ENCODE peak calls at places on chromosome 6, in eight cellular contexts. Z is MCF 10A, I is fibroblast of mammary gland, J is adrenal gland, Y is breast epithelium, M is lower lobe of right lung, G is lower leg skin, Q is astrocyte of the cerebellum. S is an unnamed sample.

GRCh38 chr6:20202070-20202658 is 10.1 kb downstream of the MBOAT1 start:
- DNase-seq in Z (peak), J (no peak), I (peak), G (no peak), M (no peak), Q (no peak), Y (no peak), S (peak)

GRCh38 chr6:146582857-146583256 is 15.9 kb upstream of the ADGB start:
- DNase-seq in Y (no peak), I (peak), Q (peak), G (peak), Z (peak), M (peak), J (peak), S (no peak)

GRCh38 chr6:112282217-112282616 is 27.9 kb upstream of the LAMA4 start:
- DNase-seq in J (peak), I (peak), M (peak), Q (peak), G (no peak), Z (peak), Y (no peak), S (peak)

GRCh38 chr6:34970487-34970886 is 81.4 kb downstream of the ANKS1A start:
- DNase-seq in Z (no peak), M (no peak), G (no peak), J (no peak), I (peak), Y (no peak), Q (no peak), S (peak)

GRCh38 chr6:156727715-156728385 is 49.3 kb upstream of the ARID1B start:
- DNase-seq in G (no peak), J (no peak), Z (no peak), I (no peak), M (no peak), Q (no peak), Y (no peak), S (no peak)

GRCh38 chr6:159693894-159694545 is 979 bp upstream of the SOD2 start:
- DNase-seq in M (no peak), Q (no peak), I (peak), Z (peak), Y (no peak), G (no peak), J (peak), S (no peak)

GRCh38 chr6:169810066-169810989 is 58.9 kb downstream of the ERMARD start:
- DNase-seq in Q (no peak), G (peak), Y (no peak), M (no peak), I (no peak), J (no peak), Z (no peak), S (no peak)

GRCh38 chr6:50822078-50822476 is 3.4 kb downstream of the TFAP2B start:
- DNase-seq in Q (no peak), G (no peak), Y (no peak), M (no peak), J (no peak), Z (peak), I (no peak), S (no peak)

GRCh38 chr6:57267586-57268293 is 45.6 kb upstream of the RAB23 start:
- DNase-seq in Z (peak), G (no peak), Q (peak), J (peak), M (peak), Y (no peak), I (peak), S (peak)

GRCh38 chr6:168007592-168008338 is 10.3 kb downstream of the KIF25 start:
- DNase-seq in Q (peak), G (peak), I (peak), J (peak), M (peak), Y (no peak), Z (peak), S (peak)

GRCh38 chr6:68007717-68008116 is 627.4 kb upstream of the ADGRB3 start:
- DNase-seq in Q (no peak), I (no peak), Z (no peak), Y (no peak), J (no peak), M (no peak), G (no peak), S (no peak)

GRCh38 chr6:26232950-26233607 is 131.9 kb upstream of the BTN3A2 start:
- DNase-seq in Z (no peak), I (no peak), J (peak), G (no peak), Y (no peak), M (no peak), Q (no peak), S (peak)

GRCh38 chr6:147099974-147100373 is 104.2 kb upstream of the STXBP5 start:
- DNase-seq in Y (no peak), Z (peak), Q (peak), J (no peak), G (no peak), I (peak), M (no peak), S (peak)

GRCh38 chr6:139164001-139164400 is 29.1 kb downstream of the HECA start:
- DNase-seq in Z (no peak), J (no peak), Y (no peak), M (no peak), Q (no peak), I (no peak), G (no peak), S (no peak)

GRCh38 chr6:130183271-130184222 is 39.2 kb downstream of the SAMD3 start:
- DNase-seq in Y (no peak), Q (no peak), J (no peak), I (no peak), G (no peak), M (no peak), Z (no peak), S (no peak)

GRCh38 chr6:53728570-53729194 is 63.1 kb upstream of the KLHL31 start:
- DNase-seq in I (peak), J (peak), M (peak), G (no peak), Z (peak), Q (peak), Y (no peak), S (peak)

GRCh38 chr6:44642870-44643522 is 255.5 kb downstream of the CDC5L start:
- DNase-seq in Y (no peak), Z (peak), I (peak), G (no peak), J (no peak), M (no peak), Q (no peak), S (peak)

GRCh38 chr6:16276991-16277981 is 38.9 kb downstream of the GMPR start:
- DNase-seq in Y (no peak), M (peak), Q (peak), I (peak), J (peak), Z (peak), G (peak), S (peak)

GRCh38 chr6:26017567-26017966 is 55.0 kb downstream of the TRIM38 start:
- DNase-seq in Y (peak), Q (no peak), M (peak), G (peak), J (peak), I (peak), Z (peak), S (peak)

GRCh38 chr6:89934685-89935366 is 40.6 kb downstream of the GJA10 start:
- DNase-seq in J (no peak), Z (no peak), M (no peak), I (no peak), Y (no peak), G (no peak), Q (no peak), S (no peak)
- TF ChIP-seq CTCF in J (no peak), Z (no peak), M (no peak), I (no peak), Y (no peak), G (no peak), Q (no peak), S (no peak)

DNA sequence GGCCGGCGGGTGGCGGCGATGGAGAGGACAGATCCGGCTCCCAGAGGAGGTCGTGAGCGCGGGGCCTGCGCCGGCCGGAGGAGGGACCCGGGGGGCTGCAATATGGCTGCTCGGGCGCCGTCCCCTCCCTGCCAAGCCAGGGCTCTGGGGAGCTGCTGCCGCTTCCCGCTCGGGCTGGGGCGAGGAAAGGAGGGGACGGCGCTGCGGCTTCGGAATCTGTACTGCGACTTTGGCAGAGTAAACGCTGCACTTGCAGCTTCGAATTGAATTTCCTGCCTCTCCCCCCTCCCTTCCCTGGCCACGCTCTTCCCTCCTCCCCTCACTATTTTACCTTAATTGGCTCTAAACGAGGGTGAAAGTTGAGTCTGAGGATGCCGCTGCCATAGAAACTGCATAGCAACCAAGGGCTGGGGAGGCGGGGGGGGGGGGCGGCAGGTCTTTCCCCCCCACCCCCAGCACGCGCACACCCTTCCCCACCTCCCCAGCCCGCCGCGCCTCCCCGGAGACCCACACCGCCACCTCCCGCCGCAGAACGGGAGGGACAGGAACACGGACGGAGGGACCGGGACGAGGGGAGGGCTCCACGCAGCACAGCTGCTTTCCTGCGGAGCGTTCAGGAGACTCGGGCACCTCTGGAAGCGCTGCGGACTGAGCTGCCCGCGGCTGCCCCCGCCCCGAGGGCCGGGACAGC is 93.9 kb downstream of the RNASET2 start:
- DNase-seq in Z (no peak), J (peak), Y (no peak), M (no peak), I (no peak), G (no peak), Q (no peak), S (no peak)
- TF ChIP-seq CTCF in Z (no peak), J (no peak), Y (no peak), M (peak), I (no peak), G (no peak), Q (no peak), S (no peak)

GRCh38 chr6:119966484-119966883 is 616.9 kb upstream of the MAN1A1 start:
- DNase-seq in Z (peak), Q (no peak), Y (no peak), G (no peak), I (no peak), M (no peak), J (no peak), S (no peak)
- TF ChIP-seq CTCF in Z (no peak), Q (no peak), Y (no peak), G (no peak), I (no peak), M (peak), J (no peak), S (no peak)

GRCh38 chr6:33956206-33956605 is 152.4 kb upstream of the MLN start:
- DNase-seq in Q (no peak), M (no peak), Y (no peak), G (no peak), Z (no peak), J (no peak), I (no peak), S (no peak)

GRCh38 chr6:33959661-33960344 is 156.0 kb upstream of the MLN start:
- DNase-seq in G (no peak), Y (peak), J (no peak), Q (no peak), I (no peak), M (no peak), Z (no peak), S (no peak)

GRCh38 chr6:33958863-33959651 is 155.3 kb upstream of the MLN start:
- DNase-seq in I (no peak), Q (no peak), G (no peak), Z (no peak), J (no peak), Y (no peak), M (no peak), S (no peak)

GRCh38 chr6:33957391-33958207 is 153.8 kb upstream of the MLN start:
- DNase-seq in Q (no peak), Z (no peak), G (no peak), J (no peak), I (no peak), Y (no peak), M (no peak), S (no peak)

DNA sequence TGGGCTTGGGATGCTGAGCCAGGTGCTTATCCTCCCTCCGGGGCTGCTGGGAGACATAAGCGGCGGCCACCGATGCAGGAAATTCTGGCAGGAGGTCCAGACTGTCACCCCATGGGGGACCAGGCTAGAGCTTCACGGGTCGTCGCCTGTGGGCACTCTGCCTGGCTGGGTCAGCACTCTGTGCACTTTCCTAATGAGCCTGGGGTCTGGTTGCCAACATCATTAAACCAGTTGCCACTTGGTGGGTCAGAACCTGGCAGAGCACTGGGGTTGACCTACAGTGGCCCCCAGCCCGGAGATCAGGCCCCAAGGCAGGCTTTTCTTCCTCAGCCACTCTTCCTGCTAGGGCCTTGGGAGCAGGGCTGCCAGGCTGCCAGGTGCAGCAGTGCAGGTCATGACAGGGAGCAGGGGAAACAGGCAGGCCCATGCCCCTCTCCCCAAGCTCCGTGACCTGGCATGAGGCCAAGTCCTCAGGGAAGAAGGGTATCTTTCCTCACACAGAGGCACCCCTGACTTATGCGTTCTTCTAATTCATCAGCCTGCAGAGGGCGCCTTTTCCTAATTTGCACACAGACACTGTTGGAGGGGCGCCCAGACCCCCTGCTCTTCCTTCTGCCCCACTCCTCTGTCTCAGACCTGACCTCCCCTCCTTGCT is 154.5 kb upstream of the MLN start:
- DNase-seq in J (no peak), Y (no peak), I (peak), Z (peak), Q (no peak), M (no peak), G (no peak), S (no peak)
- TF ChIP-seq CTCF in J (no peak), Y (no peak), I (peak), Z (peak), Q (no peak), M (no peak), G (no peak), S (peak)

DNA sequence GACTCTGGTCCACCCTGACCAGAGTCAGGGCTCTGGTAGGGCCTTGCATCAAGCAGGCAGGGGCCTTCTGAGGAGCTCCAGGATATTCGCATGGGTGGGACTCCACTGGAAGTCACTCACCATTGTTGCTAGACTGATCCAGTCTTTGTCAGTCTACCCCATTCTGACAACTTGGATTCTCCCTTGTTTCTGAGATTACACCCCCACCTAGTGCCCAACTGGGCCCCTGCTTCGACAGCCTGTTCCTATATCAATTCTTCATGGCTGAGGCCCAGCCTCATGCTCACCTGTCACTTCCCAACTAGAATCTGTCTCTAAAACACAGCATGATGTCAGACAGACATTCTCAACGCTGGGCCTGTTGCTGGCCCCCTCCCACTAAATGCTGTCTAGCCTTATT is 5.2 kb downstream of the SLC35D3 start:
- DNase-seq in M (no peak), Y (no peak), I (no peak), G (no peak), J (no peak), Z (peak), Q (no peak), S (peak)
- TF ChIP-seq CTCF in M (peak), Y (no peak), I (peak), G (no peak), J (peak), Z (no peak), Q (peak), S (peak)

GRCh38 chr6:13278184-13278583 is 50.2 kb downstream of the TBC1D7 start:
- DNase-seq in Z (no peak), I (no peak), J (no peak), Q (no peak), Y (no peak), G (no peak), M (no peak), S (no peak)
- TF ChIP-seq CTCF in Z (no peak), I (peak), J (no peak), Q (no peak), Y (no peak), G (no peak), M (no peak), S (peak)

GRCh38 chr6:46899636-46900035 is 22.1 kb downstream of the ADGRF5 start:
- DNase-seq in Z (no peak), Y (no peak), G (no peak), I (no peak), Q (no peak), J (no peak), M (no peak), S (no peak)

GRCh38 chr6:46904117-46904516 is 17.6 kb downstream of the ADGRF5 start:
- DNase-seq in Z (no peak), M (no peak), Q (no peak), I (no peak), G (no peak), J (no peak), Y (no peak), S (no peak)

GRCh38 chr6:46901747-46902362 is 19.9 kb downstream of the ADGRF5 start:
- DNase-seq in M (no peak), Q (no peak), I (no peak), Z (peak), G (no peak), Y (no peak), J (no peak), S (no peak)

GRCh38 chr6:46900266-46900665 is 21.5 kb downstream of the ADGRF5 start:
- DNase-seq in I (no peak), Q (no peak), G (no peak), J (no peak), M (no peak), Y (no peak), Z (no peak), S (no peak)

GRCh38 chr6:46903175-46903574 is 18.6 kb downstream of the ADGRF5 start:
- DNase-seq in Y (no peak), I (no peak), J (no peak), G (no peak), M (no peak), Z (peak), Q (no peak), S (no peak)
- TF ChIP-seq CTCF in Y (no peak), I (no peak), J (no peak), G (no peak), M (no peak), Z (no peak), Q (no peak), S (no peak)

DNA sequence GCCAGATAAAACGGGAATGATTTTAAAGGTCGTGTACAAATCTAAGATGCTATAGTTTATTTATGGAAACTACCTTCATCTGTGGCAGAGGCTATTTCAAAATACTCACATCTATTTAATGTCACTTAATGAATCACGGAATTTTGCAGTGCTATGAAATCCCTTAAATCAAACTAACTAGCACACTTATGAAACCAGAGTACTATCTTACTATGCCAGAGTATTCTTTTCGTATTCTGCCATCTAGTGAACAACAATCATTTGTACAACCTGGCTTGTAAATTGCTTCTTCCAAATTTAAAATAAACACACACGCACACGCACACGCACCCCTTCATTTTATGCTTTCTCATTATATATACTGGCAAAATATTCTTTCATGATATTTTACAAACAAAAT is 78.0 kb upstream of the BMP5 start:
- DNase-seq in I (peak), M (no peak), J (no peak), Q (no peak), G (no peak), Z (peak), Y (no peak), S (peak)
- TF ChIP-seq CTCF in I (peak), M (no peak), J (peak), Q (no peak), G (no peak), Z (peak), Y (peak), S (peak)

GRCh38 chr6:29375191-29375590 is at the start of gene OR12D3:
- DNase-seq in Z (no peak), Y (no peak), I (no peak), G (no peak), Q (no peak), J (no peak), M (no peak), S (no peak)

GRCh38 chr6:29376003-29376402 is 912 bp upstream of the OR12D3 start:
- DNase-seq in Z (peak), M (no peak), G (no peak), I (peak), J (no peak), Y (no peak), Q (no peak), S (no peak)
- TF ChIP-seq CTCF in Z (no peak), M (no peak), G (no peak), I (no peak), J (no peak), Y (no peak), Q (no peak), S (no peak)